ENCODE peak calls at places on chromosomes 11 and 22, in five cellular contexts. D, F, T, C and H are unnamed samples.
A peak's percentile ranks its signal among the peaks of the same experiment; 100 is the strongest.

GRCh38 chr11:69487849-69488542 is 6.5 kb downstream of the LINC01488 start:
- DNase-seq in D (no peak), F (no peak), T (no peak), C (no peak), H (no peak)

GRCh38 chr22:35376728-35377472 is 4.0 kb upstream of the HMOX1 start:
- DNase-seq in D (peak; percentile 82), F (peak; percentile 94), T (peak; percentile 99), C (peak; percentile 98), H (peak; percentile 100)

GRCh38 chr11:2770556-2771301 is 70.9 kb upstream of the KCNQ1OT1 start:
- DNase-seq in D (peak; percentile 4), F (no peak), T (no peak), C (peak; percentile 1), H (no peak)

GRCh38 chr11:103749158-103749557 is 287.3 kb upstream of the DDI1 start:
- DNase-seq in D (no peak), F (no peak), T (peak; percentile 9), C (no peak), H (no peak)

GRCh38 chr11:120702656-120703055 is 191.1 kb downstream of the GRIK4 start:
- DNase-seq in D (no peak), F (no peak), T (no peak), C (no peak), H (no peak)

GRCh38 chr11:1222491-1223345 is at the start of gene MUC5B:
- DNase-seq in D (no peak), F (peak; percentile 62), T (no peak), C (no peak), H (no peak)

GRCh38 chr22:20414059-20414440 is 20.1 kb downstream of the ZNF74 start:
- DNase-seq in D (no peak), F (no peak), T (no peak), C (no peak), H (no peak)

GRCh38 chr11:76626921-76627391 is 43.6 kb downstream of the LRRC32 start:
- DNase-seq in D (peak; percentile 12), F (peak; percentile 16), T (peak; percentile 29), C (no peak), H (no peak)

GRCh38 chr11:131883332-131883731 is 512.9 kb downstream of the NTM start:
- DNase-seq in D (no peak), F (no peak), T (no peak), C (no peak), H (no peak)

GRCh38 chr11:74403607-74404006 is 5.4 kb upstream of the PGM2L1 start:
- DNase-seq in D (no peak), F (no peak), T (no peak), C (no peak), H (no peak)

GRCh38 chr11:126113012-126113411 is 50.3 kb upstream of the CDON start:
- DNase-seq in D (no peak), F (no peak), T (no peak), C (no peak), H (no peak)

GRCh38 chr11:10050561-10050960 is 243.5 kb downstream of the SBF2 start:
- DNase-seq in D (no peak), F (peak; percentile 85), T (peak; percentile 59), C (no peak), H (no peak)

GRCh38 chr22:28815101-28815500 is 14.7 kb upstream of the XBP1 start:
- DNase-seq in D (peak; percentile 85), F (no peak), T (no peak), C (no peak), H (no peak)

GRCh38 chr11:120011836-120012235 is 126.1 kb downstream of the TRIM29 start:
- DNase-seq in D (no peak), F (no peak), T (no peak), C (peak; percentile 30), H (no peak)

GRCh38 chr11:37504066-37504611 is 906.1 kb upstream of the RAG2 start:
- DNase-seq in D (no peak), F (peak; percentile 92), T (peak; percentile 90), C (peak; percentile 46), H (peak; percentile 67)

GRCh38 chr22:25110846-25111578 is 88.6 kb upstream of the CRYBB3 start:
- DNase-seq in D (peak; percentile 53), F (peak; percentile 71), T (peak; percentile 67), C (peak; percentile 91), H (peak; percentile 97)

GRCh38 chr22:20068640-20069039 is 11.4 kb upstream of the DGCR8 start:
- DNase-seq in D (no peak), F (no peak), T (no peak), C (no peak), H (no peak)

GRCh38 chr22:36417281-36417686 is 29.5 kb upstream of the MYH9 start:
- DNase-seq in D (peak; percentile 13), F (peak; percentile 90), T (peak; percentile 73), C (no peak), H (peak; percentile 72)

GRCh38 chr11:34537636-34538035 is 24.0 kb upstream of the ELF5 start:
- DNase-seq in D (no peak), F (peak; percentile 63), T (no peak), C (no peak), H (no peak)

GRCh38 chr11:35584321-35584720 is 33.9 kb upstream of the FJX1 start:
- DNase-seq in D (no peak), F (peak; percentile 77), T (peak; percentile 88), C (no peak), H (no peak)

GRCh38 chr11:69509381-69509780 is 27.9 kb downstream of the LINC01488 start:
- DNase-seq in D (no peak), F (no peak), T (no peak), C (no peak), H (no peak)

GRCh38 chr11:91857194-91857593 is 367.4 kb upstream of the FAT3 start:
- DNase-seq in D (no peak), F (peak; percentile 43), T (no peak), C (no peak), H (no peak)

GRCh38 chr11:19646921-19647320 is 65.7 kb upstream of the NAV2 start:
- DNase-seq in D (no peak), F (peak; percentile 50), T (peak; percentile 93), C (no peak), H (no peak)

GRCh38 chr11:8863838-8864237 is 47.2 kb upstream of the AKIP1 start:
- DNase-seq in D (no peak), F (peak; percentile 57), T (peak; percentile 78), C (no peak), H (no peak)

GRCh38 chr22:49270595-49271368 is 556.9 kb downstream of the BRD1 start:
- DNase-seq in D (no peak), F (no peak), T (no peak), C (no peak), H (no peak)

GRCh38 chr11:58796333-58797049 is 48.0 kb downstream of the GLYATL2 start:
- DNase-seq in D (no peak), F (no peak), T (no peak), C (no peak), H (peak; percentile 25)

DNA sequence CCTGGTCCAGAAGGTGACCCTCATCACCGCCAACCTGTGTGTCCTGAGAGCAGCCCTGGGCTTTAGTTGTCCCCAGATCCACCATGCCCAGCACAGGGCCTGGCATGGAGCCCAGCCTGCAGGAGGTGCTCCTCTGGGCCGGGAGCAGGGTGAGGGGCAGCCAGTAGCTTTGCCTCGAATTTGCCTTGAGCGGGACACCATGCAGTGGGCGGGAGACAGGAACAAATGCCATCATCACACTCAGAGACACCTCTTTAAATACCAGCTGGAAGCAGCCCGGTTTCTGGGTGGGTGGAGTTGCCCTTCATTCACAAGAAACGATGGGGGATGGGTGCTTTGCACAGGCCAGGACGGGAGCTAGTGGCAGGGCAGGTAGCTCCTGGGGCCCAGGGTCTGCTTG is 19.3 kb downstream of the FLRT1 start:
- DNase-seq in D (no peak), F (no peak), T (no peak), C (no peak), H (peak; percentile 25)
- H3K4me1 ChIP-seq in D (no peaks in the 10 kb centered on the region), F (no peaks in the 10 kb centered on the region), T (peaks cover 2% of the 10 kb centered on the region), C (peaks cover 37% of the 10 kb centered on the region), H (peaks cover 7% of the 10 kb centered on the region)

GRCh38 chr22:45550891-45551290 is 48.2 kb downstream of the FBLN1 start:
- DNase-seq in D (no peak), F (no peak), T (no peak), C (no peak), H (no peak)

GRCh38 chr22:45550416-45550815 is 47.7 kb downstream of the FBLN1 start:
- DNase-seq in D (no peak), F (no peak), T (no peak), C (no peak), H (no peak)

GRCh38 chr22:45548991-45549736 is 46.5 kb downstream of the FBLN1 start:
- DNase-seq in D (no peak), F (peak; percentile 72), T (peak; percentile 94), C (peak; percentile 14), H (peak; percentile 92)

GRCh38 chr22:45548441-45548840 is 45.8 kb downstream of the FBLN1 start:
- DNase-seq in D (no peak), F (no peak), T (no peak), C (no peak), H (no peak)

DNA sequence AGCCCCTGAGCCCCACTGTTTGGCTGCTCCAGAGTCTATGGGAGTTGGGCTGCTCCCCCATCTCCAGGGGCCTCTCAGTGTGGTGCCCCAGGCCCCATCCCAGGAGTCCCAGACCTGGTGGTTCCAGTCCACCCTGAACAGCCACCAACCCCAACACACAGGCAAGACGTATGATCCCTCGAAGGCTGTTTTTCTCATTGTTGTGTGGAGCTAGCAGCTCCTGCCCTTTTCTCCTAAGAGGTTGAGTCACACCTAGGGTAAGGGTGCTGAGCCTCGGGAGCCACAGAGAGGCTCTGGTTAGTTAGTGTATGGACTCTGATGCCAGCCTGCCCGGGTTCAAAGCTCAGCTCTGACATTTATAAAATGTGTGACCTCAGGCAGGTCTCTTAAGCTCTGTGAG is 47.1 kb downstream of the FBLN1 start:
- DNase-seq in D (no peak), F (peak; percentile 29), T (no peak), C (no peak), H (no peak)
- H3K4me2 ChIP-seq in D (no peak overlapping the region), F (peak overlapping the region; percentile 65), T (peak overlapping the region; percentile 1), C (no peak overlapping the region), H (no peak overlapping the region)

DNA sequence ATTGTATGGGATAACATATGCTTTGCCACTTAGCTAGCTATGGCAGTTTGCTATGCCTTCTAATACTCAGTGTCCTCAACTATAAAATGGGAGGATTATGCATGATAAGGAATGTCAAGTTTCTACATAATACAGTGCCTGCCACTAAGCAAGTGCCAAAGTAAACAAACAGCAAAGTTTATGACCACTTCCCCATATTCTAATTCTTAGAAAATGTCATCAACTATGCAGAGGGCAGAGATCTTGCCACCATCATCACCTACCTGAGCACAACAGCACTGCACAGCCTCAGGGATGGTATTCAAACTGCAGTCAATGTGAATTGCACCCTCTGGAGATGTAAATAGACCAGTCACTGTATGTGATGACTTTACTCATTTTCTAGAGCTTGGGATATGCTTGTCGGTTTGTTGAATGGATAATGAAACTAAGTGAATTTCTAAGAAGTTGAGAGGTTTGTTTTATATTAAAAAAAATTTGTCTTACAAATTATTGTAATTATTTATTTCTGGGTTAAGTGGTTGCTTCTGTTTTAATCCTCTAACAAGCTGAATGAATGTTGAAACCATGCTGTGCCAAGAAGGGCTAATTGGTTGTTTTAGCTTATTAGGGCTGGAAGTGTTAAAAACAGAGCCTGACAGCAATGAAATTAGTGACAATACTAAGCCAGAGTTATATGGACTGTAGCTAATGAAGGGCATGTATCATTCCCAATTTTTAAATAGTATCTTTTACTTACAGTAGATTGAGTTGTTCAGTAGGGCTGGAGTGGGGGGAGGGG is 398.4 kb downstream of the CNTN5 start:
- DNase-seq in D (no peak), F (peak; percentile 85), T (no peak), C (peak; percentile 24), H (peak; percentile 73)
- H3K4me1 ChIP-seq in D (no peaks in the 10 kb centered on the region), F (peaks cover 52% of the 10 kb centered on the region), T (no peaks in the 10 kb centered on the region), C (peaks cover 44% of the 10 kb centered on the region), H (peaks cover 5% of the 10 kb centered on the region)

DNA sequence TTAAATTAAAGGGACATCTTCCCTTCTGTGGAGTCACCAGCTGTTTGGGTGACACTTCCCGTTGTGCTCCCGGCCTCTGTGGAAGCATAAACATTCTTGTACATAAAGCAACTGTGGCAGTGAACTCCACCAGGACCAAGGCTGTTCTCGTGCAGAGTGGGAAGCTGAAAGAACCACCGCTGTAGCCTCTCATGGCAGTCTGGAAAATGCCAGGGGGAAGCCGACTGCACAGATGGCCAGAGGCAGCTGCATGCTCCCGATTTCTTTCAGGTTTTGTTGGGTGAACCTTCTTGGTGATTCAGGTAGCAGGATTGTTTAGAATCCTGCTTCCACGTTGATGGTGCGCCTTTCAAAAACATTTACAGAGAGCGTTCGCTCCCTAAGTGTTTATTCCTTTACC is 10.4 kb downstream of the UBASH3B start:
- DNase-seq in D (no peak), F (no peak), T (peak; percentile 33), C (no peak), H (no peak)
- H3K4me2 ChIP-seq in D (no peak overlapping the region), F (no peak overlapping the region), T (peak overlapping the region; percentile 59), C (no peak overlapping the region), H (no peak overlapping the region)